ENCODE peak calls at places on chromosomes 7 and 10, in five cellular contexts. G is lower lobe of right lung, D is tibial nerve, T is SJSA1, N is OCI-LY7. R is an unnamed sample.

GRCh38 chr10:596725-597345 is 92.6 kb downstream of the DIP2C start:
- DNase-seq in G (no peak), N (no peak), T (no peak), D (no peak), R (no peak)

GRCh38 chr10:114761205-114762193 is 60.1 kb upstream of the FHIP2A start:
- DNase-seq in T (no peak), G (no peak), D (no peak), N (no peak), R (no peak)

GRCh38 chr10:12259988-12260387 is 64.0 kb downstream of the CDC123 start:
- DNase-seq in N (no peak), D (no peak), G (no peak), T (no peak), R (no peak)

GRCh38 chr10:23556727-23557440 is 118.0 kb downstream of the OTUD1 start:
- DNase-seq in T (no peak), G (no peak), D (no peak), N (no peak), R (no peak)

GRCh38 chr10:103800110-103800509 is 55.3 kb downstream of the SH3PXD2A start:
- DNase-seq in T (no peak), G (no peak), N (no peak), D (no peak), R (no peak)

GRCh38 chr10:14240253-14241189 is 90.2 kb downstream of the FRMD4A start:
- DNase-seq in G (no peak), N (no peak), T (no peak), D (no peak), R (no peak)

GRCh38 chr7:93442478-93443224 is 131.9 kb downstream of the CALCR start:
- DNase-seq in N (peak; percentile 48), D (no peak), G (no peak), T (peak; percentile 51), R (no peak)

GRCh38 chr7:45937301-45937700 is 16.2 kb upstream of the IGFBP3 start:
- DNase-seq in G (no peak), N (no peak), D (no peak), T (no peak), R (no peak)

GRCh38 chr7:33325754-33326484 is 196.6 kb downstream of the BBS9 start:
- DNase-seq in D (no peak), N (no peak), T (no peak), G (no peak), R (no peak)

GRCh38 chr10:104485632-104486031 is 132.0 kb downstream of the CFAP58 start:
- DNase-seq in D (no peak), G (no peak), N (no peak), T (no peak), R (no peak)

GRCh38 chr10:93028881-93029280 is 31.7 kb upstream of the CYP26C1 start:
- DNase-seq in T (peak; percentile 61), N (no peak), D (no peak), G (no peak), R (no peak)

GRCh38 chr10:29634764-29635625 is at the start of gene SVIL:
- DNase-seq in D (peak; percentile 49), T (no peak), G (peak; percentile 67), N (no peak), R (peak; percentile 82)

GRCh38 chr10:125263551-125263950 is 103.2 kb upstream of the CTBP2 start:
- DNase-seq in D (no peak), N (no peak), G (no peak), T (peak; percentile 44), R (no peak)

GRCh38 chr10:69486922-69487730 is 35.9 kb downstream of the TSPAN15 start:
- DNase-seq in D (no peak), G (peak; percentile 36), N (no peak), T (no peak), R (no peak)

GRCh38 chr10:78407009-78407711 is 373.5 kb downstream of the RPS24 start:
- DNase-seq in D (peak; percentile 27), G (peak; percentile 90), N (peak; percentile 48), T (no peak), R (peak; percentile 95)

GRCh38 chr7:142866361-142867096 is 11.7 kb downstream of the EPHB6 start:
- DNase-seq in N (peak; percentile 29), G (no peak), T (peak; percentile 40), D (no peak), R (no peak)

GRCh38 chr7:82722946-82723345 is 279.4 kb upstream of the CACNA2D1 start:
- DNase-seq in T (no peak), D (no peak), G (no peak), N (no peak), R (no peak)

GRCh38 chr7:83614112-83614511 is 34.8 kb downstream of the SEMA3E start:
- DNase-seq in D (no peak), G (no peak), N (no peak), T (no peak), R (no peak)

GRCh38 chr10:7260412-7260900 is 150.4 kb downstream of the SFMBT2 start:
- DNase-seq in N (peak; percentile 79), T (no peak), G (no peak), D (no peak), R (peak; percentile 72)

GRCh38 chr10:89637108-89637507 is 7.9 kb downstream of the PANK1 start:
- DNase-seq in G (no peak), N (no peak), D (no peak), T (no peak), R (no peak)

GRCh38 chr10:46233101-46233500 is 53.7 kb upstream of the ANTXRL start:
- DNase-seq in G (no peak), D (no peak), N (no peak), T (no peak), R (no peak)

GRCh38 chr7:8037151-8037550 is 68.6 kb downstream of the GLCCI1 start:
- DNase-seq in N (no peak), G (no peak), T (no peak), D (no peak), R (no peak)

GRCh38 chr7:73682745-73683055 is 553 bp downstream of the DNAJC30 start:
- DNase-seq in T (no peak), D (no peak), G (no peak), N (no peak), R (no peak)

GRCh38 chr7:151291206-151291605 is 42.7 kb upstream of the SMARCD3 start:
- DNase-seq in G (no peak), D (no peak), N (no peak), T (no peak), R (no peak)

GRCh38 chr10:71974489-71975011 is 10.4 kb downstream of the CHST3 start:
- DNase-seq in D (no peak), T (no peak), G (no peak), N (no peak), R (peak; percentile 80)

DNA sequence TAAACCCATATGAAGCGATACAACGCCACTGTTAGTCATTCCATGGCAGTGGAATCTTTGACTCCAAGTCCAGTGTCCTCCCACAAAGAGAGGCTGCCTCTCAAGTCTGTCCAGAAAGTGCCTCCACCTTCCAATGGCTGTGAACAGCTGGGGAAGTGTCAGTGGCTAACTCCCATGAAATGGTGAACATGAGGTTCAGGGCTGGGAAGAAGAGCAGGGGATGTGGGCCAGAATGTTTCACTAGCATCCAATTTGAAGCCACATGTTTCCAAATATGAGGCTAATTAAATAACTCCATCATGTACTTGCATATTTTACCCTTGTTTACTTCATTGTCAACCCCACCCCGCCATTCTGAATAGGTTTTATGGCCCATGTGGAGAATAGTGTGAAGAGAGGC is 53.1 kb upstream of the CHST15 start:
- DNase-seq in N (no peak), G (no peak), T (no peak), D (no peak), R (no peak)
- H3K4me1 ChIP-seq in N (peaks cover 98% of the 10 kb centered on the region), G (peaks cover 20% of the 10 kb centered on the region), T (no peaks in the 10 kb centered on the region), D (peaks cover 15% of the 10 kb centered on the region), R (peaks cover 3% of the 10 kb centered on the region)

DNA sequence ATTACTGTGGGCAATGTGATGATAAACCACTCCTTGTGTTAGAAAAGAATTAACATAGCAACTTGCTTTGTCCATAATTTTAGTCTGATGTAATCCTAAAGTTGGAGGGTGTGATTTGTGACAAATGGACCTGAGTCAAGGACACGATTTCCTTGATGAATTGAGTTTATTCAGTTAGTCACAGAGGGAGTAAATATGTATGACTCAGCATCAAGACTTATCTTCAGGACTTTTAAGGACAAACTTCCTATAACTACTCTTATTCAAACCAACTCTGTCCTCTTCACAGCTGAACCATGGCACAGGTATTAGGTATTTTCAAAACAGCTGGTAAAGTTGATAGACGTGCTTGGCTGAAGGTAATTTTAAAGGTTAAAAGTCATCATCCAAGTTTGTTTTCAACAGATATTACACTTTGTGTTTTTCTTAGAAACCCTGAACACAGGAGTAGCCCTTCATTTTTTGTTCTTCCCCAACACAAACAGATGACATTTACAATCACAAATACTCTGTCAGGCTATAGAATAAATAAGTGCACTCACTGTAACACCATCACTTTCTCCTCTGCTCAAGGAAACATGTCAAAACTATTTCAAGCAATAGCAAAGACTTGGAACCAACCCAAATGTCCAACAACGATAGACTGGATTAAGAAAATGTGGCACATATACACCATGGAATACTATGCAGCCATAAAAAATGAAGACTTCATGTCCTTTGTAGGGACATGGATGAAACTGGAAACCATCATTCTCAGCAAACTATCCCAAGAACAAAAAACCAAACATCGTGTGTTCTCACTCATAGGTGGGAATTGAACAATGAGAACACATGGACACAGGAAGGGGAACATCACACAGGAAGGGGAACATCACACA is 54.5 kb downstream of the COA1 start:
- DNase-seq in G (no peak), N (no peak), D (no peak), T (no peak), R (no peak)
- H3K27ac ChIP-seq in G (no peak overlapping the region), N (no peak overlapping the region), D (no peak overlapping the region), T (peak overlapping the region; percentile 62), R (no peak overlapping the region)

GRCh38 chr10:59852671-59853070 is 53.7 kb downstream of the CCDC6 start:
- DNase-seq in T (no peak), G (no peak), D (no peak), N (no peak), R (no peak)

GRCh38 chr10:59857049-59857448 is 49.3 kb downstream of the CCDC6 start:
- DNase-seq in N (no peak), D (no peak), T (no peak), G (no peak), R (no peak)

GRCh38 chr10:59851864-59852263 is 54.5 kb downstream of the CCDC6 start:
- DNase-seq in D (no peak), G (no peak), T (no peak), N (no peak), R (no peak)

GRCh38 chr10:59856104-59856503 is 50.3 kb downstream of the CCDC6 start:
- DNase-seq in T (no peak), N (no peak), G (no peak), D (no peak), R (no peak)

GRCh38 chr10:59854571-59854970 is 51.8 kb downstream of the CCDC6 start:
- DNase-seq in G (no peak), T (no peak), D (no peak), N (no peak), R (no peak)
- H3K4me1 ChIP-seq in G (peaks cover 15% of the 10 kb centered on the region), T (peaks cover 32% of the 10 kb centered on the region), D (peaks cover 8% of the 10 kb centered on the region), N (peaks cover 10% of the 10 kb centered on the region), R (peaks cover 6% of the 10 kb centered on the region)

DNA sequence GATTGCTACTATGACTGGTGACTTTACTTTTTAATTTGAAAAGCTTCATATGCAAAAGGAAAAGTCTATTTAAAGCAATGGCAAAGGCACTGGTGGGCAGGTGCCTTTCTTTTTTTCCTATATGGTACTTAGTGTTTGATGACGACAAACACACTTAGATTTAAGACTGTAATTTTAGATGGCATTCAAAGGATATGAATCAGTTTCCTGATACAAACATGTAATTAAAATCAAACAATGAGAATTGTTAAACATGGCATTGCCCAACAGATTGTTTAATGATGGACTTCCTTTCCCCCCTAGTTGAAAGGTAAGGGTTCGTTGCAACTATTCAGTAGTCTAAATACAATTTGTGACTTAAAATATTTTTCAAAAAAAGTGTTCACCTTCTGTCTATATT is 106.5 kb upstream of the SEMA3C start:
- DNase-seq in N (no peak), G (no peak), T (no peak), D (no peak), R (no peak)
- H3K27ac ChIP-seq in N (no peak overlapping the region), G (no peak overlapping the region), T (no peak overlapping the region), D (no peak overlapping the region), R (no peak overlapping the region)

R was measured in right cardiac atrium.